ENCODE peak calls at places on chromosomes 1 and 21, in eight cellular contexts. B is adrenal gland, W is heart left ventricle, X is body of pancreas, L is IMR-90, K is right lobe of liver, G is H1, E is breast epithelium. Z is an unnamed sample.

GRCh38 chr1:40344597-40344996 is 27.5 kb upstream of the COL9A2 start:
- DNase-seq in E (no peak), W (peak), B (peak), L (peak), K (peak), X (peak), G (no peak), Z (no peak)

GRCh38 chr1:61389194-61389925 is 307.0 kb downstream of the NFIA start:
- DNase-seq in E (no peak), K (no peak), L (no peak), G (no peak), B (no peak), W (no peak), X (no peak), Z (no peak)

GRCh38 chr1:93669369-93669768 is 12.3 kb downstream of the BCAR3 start:
- DNase-seq in G (no peak), W (no peak), B (no peak), X (no peak), K (no peak), E (no peak), L (peak), Z (no peak)

GRCh38 chr1:58006421-58007032 is 540.0 kb downstream of the OMA1 start:
- DNase-seq in L (no peak), K (no peak), W (no peak), E (no peak), G (peak), X (no peak), B (no peak), Z (no peak)

GRCh38 chr1:219897914-219898313 is 30.4 kb downstream of the SLC30A10 start:
- DNase-seq in B (no peak), X (no peak), W (no peak), G (no peak), L (no peak), K (no peak), E (no peak), Z (no peak)

GRCh38 chr21:34679056-34679455 is 10.3 kb downstream of the CLIC6 start:
- DNase-seq in K (no peak), L (no peak), G (no peak), X (no peak), B (no peak), W (no peak), E (no peak), Z (no peak)

GRCh38 chr1:42801832-42802483 is 15.0 kb upstream of the ERMAP start:
- DNase-seq in L (peak), G (no peak), X (no peak), K (no peak), W (no peak), B (no peak), E (no peak), Z (no peak)

GRCh38 chr1:151715726-151716404 is 738 bp downstream of the CELF3 start:
- DNase-seq in K (no peak), E (no peak), G (no peak), B (no peak), W (no peak), L (no peak), X (peak), Z (no peak)

GRCh38 chr21:41880153-41880552 is 1.0 kb upstream of the PRDM15 start:
- DNase-seq in W (no peak), B (no peak), E (no peak), L (no peak), X (no peak), G (no peak), K (no peak), Z (no peak)

GRCh38 chr21:16305686-16306085 is 575.9 kb downstream of the USP25 start:
- DNase-seq in K (no peak), G (no peak), W (no peak), B (no peak), L (no peak), X (no peak), E (no peak), Z (peak)

GRCh38 chr1:7421471-7422075 is 349.5 kb upstream of the VAMP3 start:
- DNase-seq in L (no peak), X (no peak), K (no peak), E (peak), G (no peak), W (peak), B (no peak), Z (no peak)

GRCh38 chr1:910881-911721 is 12.6 kb upstream of the SAMD11 start:
- DNase-seq in E (peak), K (peak), L (peak), X (peak), G (no peak), B (peak), W (no peak), Z (peak)

DNA sequence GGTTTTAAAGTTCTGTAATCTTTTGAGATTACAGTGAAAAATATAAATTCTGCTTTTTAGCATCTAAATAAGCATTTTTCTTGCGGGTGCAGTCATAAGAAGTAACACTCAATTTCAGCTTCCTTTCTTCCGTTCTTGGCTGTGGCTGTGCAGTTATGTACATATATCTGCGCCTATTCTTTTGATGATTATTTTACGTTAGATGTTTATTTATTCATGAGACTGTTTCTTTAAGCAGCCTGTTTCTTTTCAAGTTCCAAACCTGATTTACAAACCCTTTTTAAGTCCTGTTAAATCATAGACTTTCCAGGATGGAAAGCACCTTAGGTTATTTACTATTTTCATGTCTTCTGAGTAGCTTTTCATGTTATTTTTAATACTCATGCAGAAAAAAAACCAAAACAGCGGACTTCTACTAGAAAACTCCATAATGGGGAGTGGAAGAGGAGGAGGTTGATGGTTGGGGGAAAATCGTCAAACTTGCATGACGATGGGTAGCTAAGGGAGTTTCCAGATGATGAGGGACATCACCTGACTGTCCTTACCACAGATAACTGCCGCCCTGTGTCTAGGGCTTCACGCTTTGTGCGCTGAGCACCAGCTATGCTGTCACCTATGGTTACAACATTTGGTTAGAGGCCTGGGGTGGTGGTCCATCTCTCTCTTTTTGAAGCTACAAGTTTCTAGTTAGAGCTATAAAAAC is 2.6 kb downstream of the PRDM2 start:
- DNase-seq in G (no peak), E (no peak), K (no peak), W (no peak), B (no peak), X (no peak), L (no peak), Z (no peak)
- TF ChIP-seq POLR2A in G (no peak), E (no peak), K (no peak), W (no peak), B (no peak), X (no peak), L (no peak), Z (no peak)

GRCh38 chr1:13585599-13585965 is 1.9 kb downstream of the PDPN start:
- DNase-seq in W (no peak), G (peak), B (no peak), E (no peak), K (no peak), X (no peak), L (no peak), Z (no peak)
- H3K27ac ChIP-seq in W (no peak), G (peak), B (no peak), E (peak), K (no peak), X (no peak), L (no peak), Z (no peak)

GRCh38 chr1:25616080-25616931 is at the start of gene MAN1C1:
- DNase-seq in K (peak), B (peak), G (peak), E (peak), W (peak), X (peak), L (peak), Z (peak)
- TF ChIP-seq POLR2A in K (peak), B (peak), G (no peak), E (no peak), W (no peak), X (no peak), L (no peak), Z (no peak)

DNA sequence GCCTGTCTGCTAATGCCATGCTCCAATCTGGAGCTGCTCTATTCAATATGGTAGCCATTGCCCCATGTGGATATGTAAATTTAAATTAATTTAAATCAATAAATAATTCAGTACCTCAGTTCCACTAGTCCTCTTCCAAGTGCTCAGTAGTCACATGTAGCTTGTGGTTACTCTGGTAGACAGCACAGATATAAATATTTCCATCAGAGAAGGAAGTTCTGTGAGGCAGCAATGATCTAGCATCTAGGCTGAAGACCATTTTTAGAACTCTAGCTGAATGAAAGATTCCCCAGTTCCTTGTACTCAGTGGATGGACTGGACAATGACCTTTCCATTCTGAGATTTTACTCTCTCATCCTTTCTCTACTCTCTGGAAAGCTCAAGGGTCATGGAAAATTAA is 25.8 kb upstream of the CAPZB start:
- DNase-seq in X (no peak), B (no peak), K (no peak), E (no peak), L (no peak), G (no peak), W (no peak), Z (no peak)
- H3K27ac ChIP-seq in X (no peak), B (no peak), K (no peak), E (no peak), L (no peak), G (no peak), W (no peak), Z (no peak)

GRCh38 chr1:181033799-181034391 is at the start of gene MR1:
- DNase-seq in E (no peak), W (no peak), B (peak), K (no peak), X (peak), G (no peak), L (peak), Z (no peak)
- TF ChIP-seq POLR2A in E (no peak), W (no peak), B (peak), K (peak), X (no peak), G (no peak), L (no peak), Z (peak)

DNA sequence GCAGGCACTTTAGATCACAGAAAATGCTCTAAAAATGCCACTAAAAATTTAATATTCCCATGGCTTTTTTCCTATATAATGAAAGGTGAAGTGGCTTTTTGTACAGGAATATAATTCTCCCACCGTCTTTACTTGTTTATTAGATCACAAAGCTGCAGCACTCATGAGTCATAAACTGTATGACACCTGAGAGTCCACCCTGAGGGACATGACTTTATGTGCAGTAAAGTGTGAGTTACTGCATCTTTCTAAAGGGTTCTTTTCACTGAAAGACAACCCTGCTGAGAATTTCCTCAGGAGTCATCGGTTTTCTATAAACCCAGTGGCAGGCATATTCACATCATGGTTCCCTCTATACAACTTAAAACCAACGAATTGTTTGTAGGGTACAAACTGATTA is 77.5 kb downstream of the APP start:
- DNase-seq in X (no peak), E (no peak), W (no peak), G (no peak), K (no peak), B (no peak), L (peak), Z (no peak)
- H3K27ac ChIP-seq in X (no peak), E (no peak), W (no peak), G (no peak), K (no peak), B (no peak), L (no peak), Z (no peak)

GRCh38 chr1:67795179-67795916 is 37.9 kb downstream of the GNG12 start:
- DNase-seq in W (no peak), G (no peak), B (no peak), E (no peak), X (no peak), K (no peak), L (no peak), Z (no peak)
- TF ChIP-seq POLR2A in W (no peak), G (no peak), B (no peak), E (no peak), X (no peak), K (no peak), L (no peak), Z (no peak)

Z was measured in ovary.